ENCODE peak calls at places on chromosome 1, in nine cellular contexts. X is left lung, T is heart left ventricle, N is upper lobe of right lung, R is PC-3, Q is uterus, F is thoracic aorta, Y is OCI-LY7, S is Peyer's patch. U is an unnamed sample.

GRCh38 chr1:212974735-212975606 is 24.6 kb downstream of the VASH2 start:
- DNase-seq in Q (no peak), Y (no peak), T (no peak), R (no peak), X (no peak), N (no peak), F (no peak), S (no peak), U (no peak)

GRCh38 chr1:62382581-62382980 is 54.3 kb upstream of the USP1 start:
- DNase-seq in X (no peak), R (no peak), N (no peak), Y (no peak), T (no peak), S (no peak), F (no peak), Q (no peak), U (no peak)

GRCh38 chr1:232635778-232636356 is 5.9 kb upstream of the SIPA1L2 start:
- DNase-seq in X (no peak), F (no peak), Q (no peak), N (no peak), R (peak), S (no peak), T (no peak), Y (peak), U (no peak)

GRCh38 chr1:10399487-10399917 is 638 bp downstream of the PGD start:
- DNase-seq in Q (no peak), X (peak), S (no peak), T (peak), Y (peak), R (no peak), N (peak), F (no peak), U (no peak)

GRCh38 chr1:243411472-243411871 is 155.6 kb downstream of the SDCCAG8 start:
- DNase-seq in Q (no peak), T (no peak), R (no peak), X (no peak), N (no peak), S (no peak), Y (no peak), F (no peak), U (no peak)

GRCh38 chr1:110620250-110620615 is 14.1 kb upstream of the KCNA2 start:
- DNase-seq in F (no peak), Q (no peak), X (no peak), S (peak), Y (no peak), N (no peak), R (no peak), T (no peak), U (no peak)

GRCh38 chr1:112998592-112999235 is 42.7 kb upstream of the SLC16A1 start:
- DNase-seq in R (no peak), S (no peak), F (peak), N (no peak), Q (peak), Y (no peak), T (peak), X (no peak), U (no peak)

GRCh38 chr1:151710187-151710586 is 6.4 kb downstream of the CELF3 start:
- DNase-seq in Y (peak), N (no peak), X (no peak), R (no peak), F (no peak), Q (no peak), S (no peak), T (no peak), U (peak)

GRCh38 chr1:183404456-183404855 is 13.7 kb downstream of the NMNAT2 start:
- DNase-seq in N (no peak), Q (no peak), X (no peak), F (no peak), T (no peak), S (no peak), Y (no peak), R (no peak), U (no peak)

GRCh38 chr1:94539496-94539895 is 2.1 kb downstream of the F3 start:
- DNase-seq in X (peak), N (no peak), Q (no peak), Y (no peak), S (no peak), F (no peak), T (peak), R (peak), U (no peak)

GRCh38 chr1:90488451-90488850 is 228.7 kb downstream of the BARHL2 start:
- DNase-seq in N (no peak), Q (no peak), F (no peak), R (peak), Y (no peak), S (no peak), T (no peak), X (no peak), U (no peak)

GRCh38 chr1:36253463-36253862 is 29.2 kb downstream of the THRAP3 start:
- DNase-seq in Q (peak), R (no peak), X (no peak), Y (no peak), T (no peak), F (no peak), S (no peak), N (no peak), U (no peak)

GRCh38 chr1:9239622-9240401 is 5.2 kb downstream of the H6PD start:
- DNase-seq in S (peak), R (no peak), X (peak), Y (peak), N (peak), Q (peak), T (peak), F (no peak), U (no peak)

GRCh38 chr1:153180556-153180955 is 22.7 kb upstream of the LELP1 start:
- DNase-seq in T (no peak), X (no peak), S (no peak), Y (no peak), F (no peak), N (no peak), Q (no peak), R (no peak), U (no peak)

GRCh38 chr1:209607102-209607794 is 23.7 kb downstream of the CAMK1G start:
- DNase-seq in N (peak), Q (no peak), Y (no peak), X (no peak), S (no peak), F (no peak), R (peak), T (no peak), U (no peak)

GRCh38 chr1:205504311-205505075 is at the start of gene CDK18:
- DNase-seq in R (peak), Y (peak), X (peak), F (peak), T (peak), S (peak), Q (peak), N (peak), U (peak)

GRCh38 chr1:91583326-91583755 is 82.7 kb downstream of the CDC7 start:
- DNase-seq in F (no peak), N (no peak), S (no peak), T (no peak), R (peak), Y (no peak), X (no peak), Q (no peak), U (no peak)

GRCh38 chr1:68202239-68202832 is 30.0 kb downstream of the WLS start:
- DNase-seq in Y (no peak), N (no peak), F (no peak), S (no peak), Q (no peak), T (no peak), R (peak), X (no peak), U (no peak)

GRCh38 chr1:226618380-226618779 is 69.8 kb downstream of the STUM start:
- DNase-seq in F (no peak), T (no peak), R (no peak), Q (peak), S (no peak), N (peak), X (no peak), Y (no peak), U (no peak)

GRCh38 chr1:215797859-215798258 is 230.8 kb downstream of the KCTD3 start:
- DNase-seq in R (no peak), S (no peak), Y (no peak), Q (no peak), X (no peak), F (no peak), T (no peak), N (no peak), U (no peak)

GRCh38 chr1:224256642-224257041 is 73.3 kb downstream of the NVL start:
- DNase-seq in X (no peak), S (no peak), Y (no peak), R (no peak), T (no peak), Q (no peak), F (no peak), N (no peak), U (no peak)

GRCh38 chr1:222124602-222125001 is 382.7 kb upstream of the DUSP10 start:
- DNase-seq in T (no peak), N (no peak), Q (no peak), F (no peak), X (no peak), Y (no peak), S (no peak), R (peak), U (no peak)

GRCh38 chr1:151482017-151482416 is 22.7 kb upstream of the POGZ start:
- DNase-seq in X (no peak), N (no peak), Y (no peak), Q (no peak), F (no peak), S (no peak), T (no peak), R (no peak), U (no peak)

GRCh38 chr1:200373811-200374231 is 36.0 kb downstream of the ZNF281 start:
- DNase-seq in N (no peak), Y (peak), F (no peak), R (no peak), Q (no peak), T (no peak), S (no peak), X (no peak), U (no peak)

GRCh38 chr1:103497404-103497803 is 28.1 kb upstream of the RNPC3 start:
- DNase-seq in F (no peak), Q (no peak), S (no peak), N (no peak), T (no peak), Y (no peak), X (no peak), R (peak), U (no peak)

GRCh38 chr1:218344814-218345672 is at the start of gene TGFB2:
- DNase-seq in X (no peak), S (peak), N (no peak), F (no peak), Y (no peak), T (peak), Q (peak), R (peak), U (no peak)

GRCh38 chr1:40736085-40736531 is 44.6 kb downstream of the NFYC start:
- DNase-seq in Q (no peak), X (no peak), T (no peak), F (no peak), N (no peak), Y (no peak), R (no peak), S (no peak), U (no peak)

GRCh38 chr1:117366982-117367768 is at the start of gene MAN1A2:
- DNase-seq in N (peak), T (peak), Q (peak), Y (peak), S (peak), R (peak), X (peak), F (peak), U (peak)

GRCh38 chr1:48829446-48829845 is 52.8 kb upstream of the BEND5 start:
- DNase-seq in S (no peak), N (no peak), Q (no peak), Y (no peak), T (no peak), R (no peak), X (no peak), F (no peak), U (no peak)

GRCh38 chr1:240967070-240967724 is 355.2 kb upstream of the GREM2 start:
- DNase-seq in T (no peak), R (peak), Q (no peak), N (no peak), Y (no peak), F (no peak), X (no peak), S (no peak), U (no peak)

GRCh38 chr1:244180256-244180655 is 129.2 kb downstream of the ZBTB18 start:
- DNase-seq in R (no peak), X (no peak), T (no peak), N (no peak), S (no peak), Q (no peak), F (no peak), Y (no peak), U (no peak)

GRCh38 chr1:212727386-212728181 is 27.9 kb upstream of the BATF3 start:
- DNase-seq in T (no peak), Q (no peak), N (no peak), R (no peak), Y (no peak), S (no peak), F (no peak), X (peak), U (no peak)

GRCh38 chr1:219086956-219087469 is 86.7 kb upstream of the LYPLAL1 start:
- DNase-seq in F (no peak), Y (no peak), Q (no peak), R (no peak), T (no peak), X (no peak), S (no peak), N (no peak), U (no peak)

GRCh38 chr1:170939476-170939875 is 4.1 kb downstream of the MROH9 start:
- DNase-seq in X (no peak), R (no peak), Y (no peak), F (no peak), Q (no peak), S (no peak), N (no peak), T (no peak), U (no peak)

DNA sequence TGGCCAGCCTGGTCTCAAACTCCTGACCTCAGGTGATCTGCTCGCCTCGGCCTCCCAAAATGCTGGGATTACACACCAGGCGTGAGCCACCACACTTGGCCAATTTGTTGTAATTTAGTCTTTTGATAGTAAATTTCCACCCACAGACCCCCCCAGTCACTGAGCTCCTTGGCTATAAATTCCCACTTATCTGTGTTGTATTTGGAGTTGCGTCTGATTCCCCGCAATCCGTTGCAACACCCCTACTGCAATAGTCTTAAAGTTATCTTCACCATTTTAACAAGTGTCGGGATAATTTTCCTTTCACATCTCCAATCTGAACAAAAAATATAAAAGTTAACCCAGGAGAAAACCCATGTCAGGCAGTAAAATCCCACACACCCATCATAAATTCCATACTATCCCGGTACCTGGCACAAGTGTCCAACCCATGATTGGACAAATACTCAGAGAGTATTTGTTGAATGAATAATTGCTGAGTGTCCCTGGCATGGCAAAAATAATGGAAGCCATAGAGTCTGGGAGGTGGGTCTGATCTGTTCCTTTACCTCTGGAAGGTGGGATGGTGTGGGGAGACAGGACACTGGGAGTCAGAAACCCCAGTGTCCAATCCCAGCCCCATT is 9.3 kb upstream of the CNR2 start:
- DNase-seq in S (no peak), Q (peak), Y (no peak), F (no peak), T (no peak), N (no peak), R (peak), X (no peak), U (no peak)
- H3K27ac ChIP-seq in S (no peak), Q (peak), Y (no peak), F (peak), T (no peak), N (no peak), R (peak), X (no peak), U (no peak)

DNA sequence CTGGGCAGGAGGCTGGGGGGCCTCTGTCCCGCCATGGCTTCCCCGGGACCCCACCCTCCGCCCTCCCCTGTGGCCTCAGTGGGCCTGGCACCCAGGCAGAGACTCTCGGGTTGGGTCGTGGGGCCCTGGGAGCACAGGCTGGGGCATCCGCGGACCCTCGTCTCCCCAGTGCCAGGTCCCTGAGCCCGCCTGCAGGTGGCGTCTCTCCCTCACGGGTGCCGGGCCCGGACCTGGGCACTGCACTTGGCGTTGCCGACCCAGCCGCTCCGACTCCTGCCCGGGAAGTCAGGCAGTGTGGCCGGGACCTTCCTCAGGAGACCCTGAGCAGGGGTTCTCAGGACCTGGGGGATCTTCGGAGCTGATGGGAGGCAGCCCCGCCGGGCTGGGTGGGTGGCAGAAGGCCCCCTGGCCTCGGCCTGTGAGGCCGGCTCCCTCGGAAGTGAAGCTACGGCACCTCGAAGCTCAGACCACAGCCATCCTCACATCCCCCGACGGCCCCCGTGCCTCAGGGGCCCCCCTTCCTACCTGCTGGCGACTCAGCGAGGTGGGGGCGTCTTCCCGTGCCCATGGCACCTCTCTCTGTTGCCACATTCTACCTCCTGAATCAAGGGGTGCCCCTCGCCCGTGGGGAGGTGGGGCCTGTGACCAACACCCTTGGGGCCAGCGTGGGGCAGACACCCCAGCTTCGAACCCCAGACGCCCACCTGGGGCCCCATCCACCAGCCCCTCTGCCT is 6.4 kb upstream of the C1orf159 start:
- DNase-seq in Y (peak), Q (peak), N (peak), T (peak), R (peak), S (peak), F (peak), X (peak), U (peak)
- TF ChIP-seq CTCF in Y (peak), Q (peak), N (peak), T (peak), R (peak), S (peak), F (peak), X (peak), U (peak)

GRCh38 chr1:228993106-228993505 is 257.8 kb downstream of the RHOU start:
- DNase-seq in Y (no peak), Q (no peak), T (no peak), X (no peak), R (no peak), F (no peak), S (no peak), N (no peak), U (no peak)
- H3K27ac ChIP-seq in Y (no peak), Q (no peak), T (no peak), X (no peak), R (no peak), F (no peak), S (no peak), N (no peak), U (no peak)

GRCh38 chr1:159056069-159056698 is 20.4 kb downstream of the AIM2 start:
- DNase-seq in N (no peak), R (no peak), F (no peak), X (no peak), S (no peak), Q (no peak), Y (peak), T (no peak), U (no peak)
- TF ChIP-seq CTCF in N (no peak), R (no peak), F (no peak), X (no peak), S (no peak), Q (no peak), Y (peak), T (no peak), U (no peak)

GRCh38 chr1:51516639-51517158 is 2.4 kb downstream of the EPS15 start:
- DNase-seq in X (no peak), S (no peak), Y (no peak), Q (no peak), N (no peak), R (no peak), T (no peak), F (no peak), U (no peak)
- H3K27ac ChIP-seq in X (peak), S (peak), Y (peak), Q (peak), N (peak), R (no peak), T (peak), F (peak), U (peak)